ENCODE peak calls at places on chromosomes 6 and 20, in four cellular contexts. One of them, this sample, is unnamed. For H3K36me3, the result is how much of the 10 kb centered on the place peaks cover.

GRCh38 chr20:63099426-63100267 is 92.9 kb upstream of the BHLHE23 start:
- DNase-seq in HCT116: no peak
- DNase-seq in neural progenitor cell: no peak
- DNase-seq in lower lobe of right lung: no peak
- DNase-seq in this sample: peak

GRCh38 chr6:24774696-24775519 is at the start of gene GMNN:
- DNase-seq in neural progenitor cell: peak
- DNase-seq in lower lobe of right lung: peak
- DNase-seq in HCT116: peak
- DNase-seq in this sample: peak

GRCh38 chr20:10411673-10412072 is 22.3 kb downstream of the MKKS start:
- DNase-seq in HCT116: no peak
- DNase-seq in lower lobe of right lung: no peak
- DNase-seq in neural progenitor cell: no peak
- DNase-seq in this sample: no peak

GRCh38 chr6:53335224-53335994 is 13.3 kb downstream of the ELOVL5 start:
- DNase-seq in lower lobe of right lung: peak
- DNase-seq in HCT116: no peak
- DNase-seq in neural progenitor cell: no peak
- DNase-seq in this sample: no peak

GRCh38 chr6:100057941-100058340 is 63.9 kb upstream of the MCHR2 start:
- DNase-seq in HCT116: no peak
- DNase-seq in lower lobe of right lung: no peak
- DNase-seq in neural progenitor cell: no peak
- DNase-seq in this sample: no peak

GRCh38 chr20:48411265-48411664 is 416.5 kb downstream of the PREX1 start:
- DNase-seq in HCT116: no peak
- DNase-seq in lower lobe of right lung: no peak
- DNase-seq in neural progenitor cell: no peak
- DNase-seq in this sample: no peak

GRCh38 chr6:26329763-26330511 is 35.1 kb upstream of the BTN3A2 start:
- DNase-seq in neural progenitor cell: peak
- DNase-seq in HCT116: no peak
- DNase-seq in lower lobe of right lung: no peak
- DNase-seq in this sample: peak

GRCh38 chr20:31835977-31836852 is 9.2 kb downstream of the FOXS1 start:
- DNase-seq in HCT116: peak
- DNase-seq in neural progenitor cell: no peak
- DNase-seq in lower lobe of right lung: peak
- DNase-seq in this sample: peak

GRCh38 chr6:21529431-21529830 is 64.1 kb upstream of the SOX4 start:
- DNase-seq in lower lobe of right lung: no peak
- DNase-seq in neural progenitor cell: peak
- DNase-seq in HCT116: no peak
- DNase-seq in this sample: peak

GRCh38 chr6:83615025-83615999 is 93.6 kb downstream of the SNAP91 start:
- DNase-seq in neural progenitor cell: peak
- DNase-seq in HCT116: peak
- DNase-seq in lower lobe of right lung: no peak
- DNase-seq in this sample: no peak
- TF ChIP-seq CTCF in neural progenitor cell: peak
- TF ChIP-seq CTCF in HCT116: peak
- TF ChIP-seq CTCF in lower lobe of right lung: peak
- TF ChIP-seq CTCF in this sample: peak

DNA sequence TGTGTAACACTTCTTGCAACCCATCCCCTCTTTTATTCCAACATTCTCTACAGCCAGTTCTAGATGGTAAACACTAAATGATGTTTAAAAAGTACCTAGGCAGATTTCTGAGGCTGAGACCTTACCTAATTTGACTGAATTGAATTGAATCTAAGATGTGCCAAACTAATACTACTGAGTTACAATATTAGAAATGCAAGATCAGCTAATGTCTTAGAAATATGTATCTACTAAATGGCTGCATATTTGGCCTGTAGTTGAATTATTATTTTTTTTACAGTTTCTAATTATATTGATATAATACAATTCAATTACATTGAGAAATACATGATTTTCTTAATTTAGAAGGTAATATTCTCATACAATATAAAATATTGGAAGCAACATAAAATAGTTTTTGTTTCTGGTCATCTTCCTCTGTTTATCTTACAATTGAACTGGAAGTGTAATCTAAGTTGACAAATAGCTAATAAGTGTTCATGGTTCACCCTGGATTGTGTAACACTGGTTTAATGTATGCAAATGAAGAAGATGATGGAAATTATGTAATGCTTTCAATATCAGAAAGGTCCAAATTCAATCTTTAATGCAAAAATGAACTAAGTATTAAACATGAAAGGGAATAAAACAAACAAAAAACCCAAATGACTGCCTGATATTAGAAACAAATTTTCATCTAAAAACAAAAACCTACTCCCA is 2.9 kb downstream of the MAP3K7 start:
- DNase-seq in lower lobe of right lung: no peak
- DNase-seq in neural progenitor cell: no peak
- DNase-seq in HCT116: no peak
- DNase-seq in this sample: no peak
- H3K27ac ChIP-seq in lower lobe of right lung: no peak
- H3K27ac ChIP-seq in neural progenitor cell: no peak
- H3K27ac ChIP-seq in HCT116: no peak
- H3K27ac ChIP-seq in this sample: no peak

GRCh38 chr20:34713194-34713943 is 9.2 kb downstream of the TP53INP2 start:
- DNase-seq in HCT116: peak
- DNase-seq in neural progenitor cell: no peak
- DNase-seq in lower lobe of right lung: no peak
- DNase-seq in this sample: no peak
- H3K36me3 ChIP-seq in HCT116: under half
- H3K36me3 ChIP-seq in neural progenitor cell: under half
- H3K36me3 ChIP-seq in lower lobe of right lung: under half
- H3K36me3 ChIP-seq in this sample: under half

DNA sequence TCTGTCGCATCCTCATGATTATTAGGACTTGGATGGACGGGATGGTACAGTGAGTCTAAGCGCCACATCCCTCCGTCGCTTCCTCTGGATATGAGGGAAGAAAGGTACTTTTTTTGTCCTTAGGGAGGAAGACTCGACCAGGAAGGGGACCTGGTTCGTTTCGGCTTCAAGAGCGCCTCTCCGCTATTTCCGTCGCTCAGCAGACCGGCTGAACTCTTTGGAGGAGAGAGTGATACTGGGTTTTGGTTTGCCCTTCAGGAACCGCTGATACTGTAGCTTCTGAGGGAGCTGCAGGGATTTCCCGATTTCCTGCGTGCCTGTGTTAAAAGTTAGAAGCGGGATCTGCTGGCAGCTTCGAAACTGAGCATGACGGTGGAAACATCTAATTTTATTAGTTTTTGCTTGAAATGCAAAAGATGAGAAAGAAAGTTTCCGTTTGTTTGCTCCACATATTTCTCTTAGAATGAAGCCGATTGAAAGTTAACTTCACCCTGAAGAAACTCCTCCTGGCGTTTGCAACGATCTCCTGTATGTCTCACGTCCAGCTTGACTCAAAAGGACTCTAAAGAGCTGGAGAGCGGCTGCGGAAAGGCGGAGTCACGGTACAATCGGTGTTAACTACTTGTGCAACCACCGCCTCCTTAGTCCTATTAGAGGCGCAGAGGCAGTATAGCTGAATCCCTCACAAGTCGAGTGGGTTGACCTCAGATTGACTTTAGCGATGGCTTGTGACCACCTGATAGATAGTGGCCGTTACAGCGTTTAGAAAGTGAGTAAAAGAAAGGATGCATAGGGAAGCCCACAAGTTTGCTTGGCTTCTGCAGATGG is 129.4 kb downstream of the TRIM27 start:
- DNase-seq in HCT116: no peak
- DNase-seq in lower lobe of right lung: no peak
- DNase-seq in neural progenitor cell: peak
- DNase-seq in this sample: peak
- TF ChIP-seq CTCF in HCT116: no peak
- TF ChIP-seq CTCF in lower lobe of right lung: no peak
- TF ChIP-seq CTCF in neural progenitor cell: no peak
- TF ChIP-seq CTCF in this sample: no peak

GRCh38 chr20:9218412-9219001 is 149.6 kb downstream of the PLCB4 start:
- DNase-seq in lower lobe of right lung: no peak
- DNase-seq in neural progenitor cell: no peak
- DNase-seq in HCT116: no peak
- DNase-seq in this sample: no peak
- H3K27ac ChIP-seq in lower lobe of right lung: no peak
- H3K27ac ChIP-seq in neural progenitor cell: no peak
- H3K27ac ChIP-seq in HCT116: no peak
- H3K27ac ChIP-seq in this sample: no peak

GRCh38 chr6:5113096-5113495 is 28.0 kb downstream of the PPP1R3G start:
- DNase-seq in lower lobe of right lung: no peak
- DNase-seq in HCT116: no peak
- DNase-seq in neural progenitor cell: no peak
- DNase-seq in this sample: no peak
- H3K36me3 ChIP-seq in lower lobe of right lung: under half
- H3K36me3 ChIP-seq in HCT116: under half
- H3K36me3 ChIP-seq in neural progenitor cell: under half
- H3K36me3 ChIP-seq in this sample: under half

GRCh38 chr6:48449002-48449401 is 338.0 kb upstream of the PTCHD4 start:
- DNase-seq in neural progenitor cell: no peak
- DNase-seq in lower lobe of right lung: no peak
- DNase-seq in HCT116: no peak
- DNase-seq in this sample: no peak
- TF ChIP-seq CTCF in neural progenitor cell: peak
- TF ChIP-seq CTCF in lower lobe of right lung: no peak
- TF ChIP-seq CTCF in HCT116: peak
- TF ChIP-seq CTCF in this sample: peak

DNA sequence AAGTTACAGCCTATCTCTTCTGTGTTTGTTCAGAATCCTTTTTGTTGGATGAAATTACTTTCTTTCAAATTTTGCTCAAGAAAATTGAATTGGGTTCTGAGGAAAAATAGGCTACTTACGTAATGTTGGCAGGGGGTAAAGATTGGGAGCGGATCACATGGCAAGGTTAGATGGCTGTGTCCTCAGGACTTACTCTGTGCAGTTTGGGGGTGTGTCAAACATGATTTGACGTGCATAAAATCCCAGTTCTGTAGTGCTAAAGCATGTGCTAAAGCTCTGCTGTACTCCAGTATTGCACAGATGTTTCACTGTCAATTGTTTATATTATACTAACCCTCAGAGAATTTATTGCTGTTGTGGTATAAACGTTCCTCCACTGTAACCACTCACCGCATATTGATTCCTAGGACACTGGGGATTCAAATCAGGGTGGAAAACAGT is 2.6 kb downstream of the NT5E start:
- DNase-seq in lower lobe of right lung: no peak
- DNase-seq in HCT116: no peak
- DNase-seq in neural progenitor cell: no peak
- DNase-seq in this sample: no peak
- H3K27ac ChIP-seq in lower lobe of right lung: no peak
- H3K27ac ChIP-seq in HCT116: no peak
- H3K27ac ChIP-seq in neural progenitor cell: no peak
- H3K27ac ChIP-seq in this sample: no peak

GRCh38 chr20:4671015-4671414 is 50.7 kb upstream of the PRND start:
- DNase-seq in neural progenitor cell: no peak
- DNase-seq in lower lobe of right lung: no peak
- DNase-seq in HCT116: no peak
- DNase-seq in this sample: peak
- H3K36me3 ChIP-seq in neural progenitor cell: under half
- H3K36me3 ChIP-seq in lower lobe of right lung: under half
- H3K36me3 ChIP-seq in HCT116: under half
- H3K36me3 ChIP-seq in this sample: under half

DNA sequence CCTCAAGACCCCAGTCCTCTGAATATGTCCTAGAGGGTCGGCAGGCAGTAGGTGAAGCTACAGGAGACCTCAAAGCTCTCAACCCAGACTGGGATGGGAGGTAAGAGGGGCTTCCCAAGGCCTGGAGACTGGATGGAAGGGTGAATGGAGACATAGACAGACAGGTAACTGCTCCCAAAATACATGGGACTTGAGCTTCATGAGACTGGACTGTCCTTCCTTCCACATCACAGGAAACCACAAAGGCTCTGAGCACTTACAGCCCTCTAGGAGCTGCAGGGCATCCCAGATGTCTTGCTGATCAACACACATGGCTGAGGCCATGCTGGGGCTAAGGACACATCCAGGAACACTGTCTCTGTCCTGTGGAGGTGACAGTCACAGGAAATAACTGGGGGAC is 11.6 kb downstream of the HSPA12B start:
- DNase-seq in lower lobe of right lung: no peak
- DNase-seq in HCT116: no peak
- DNase-seq in neural progenitor cell: no peak
- DNase-seq in this sample: no peak
- TF ChIP-seq CTCF in lower lobe of right lung: no peak
- TF ChIP-seq CTCF in HCT116: no peak
- TF ChIP-seq CTCF in neural progenitor cell: no peak
- TF ChIP-seq CTCF in this sample: no peak